ENCODE peak calls at places on chromosomes 13 and 19, in nine cellular contexts. K, Q, U, N, I, W, C, J and M are unnamed samples. For H3K36me3, the result is how much of the 10 kb centered on the place peaks cover.

GRCh38 chr13:79692846-79693245 is 211.9 kb downstream of the NDFIP2 start:
- DNase-seq in K (no peak), Q (no peak), U (no peak), N (no peak), I (no peak), W (no peak), C (no peak), J (no peak), M (no peak)

GRCh38 chr13:112657850-112658445 is 31.9 kb upstream of the ATP11A start:
- DNase-seq in K (peak), Q (no peak), U (no peak), N (no peak), I (peak), W (no peak), C (no peak), J (no peak), M (no peak)

GRCh38 chr19:33795370-33796163 is 1.1 kb upstream of the KCTD15 start:
- DNase-seq in K (peak), Q (peak), U (no peak), N (no peak), I (peak), W (peak), C (peak), J (peak), M (peak)

GRCh38 chr19:34778342-34778741 is 5.3 kb upstream of the ZNF599 start:
- DNase-seq in K (no peak), Q (no peak), U (no peak), N (no peak), I (no peak), W (no peak), C (no peak), J (no peak), M (no peak)

GRCh38 chr19:6825076-6825774 is 52.7 kb downstream of the VAV1 start:
- DNase-seq in K (no peak), Q (no peak), U (no peak), N (no peak), I (no peak), W (no peak), C (no peak), J (no peak), M (no peak)

GRCh38 chr13:90553167-90553566 is 794.3 kb upstream of the MIR17HG start:
- DNase-seq in K (no peak), Q (no peak), U (no peak), N (no peak), I (no peak), W (no peak), C (no peak), J (no peak), M (no peak)

GRCh38 chr19:11538232-11539036 is at the start of gene CNN1:
- DNase-seq in K (peak), Q (peak), U (no peak), N (no peak), I (no peak), W (no peak), C (peak), J (peak), M (no peak)

GRCh38 chr19:43751466-43752220 is 3.1 kb downstream of the SMG9 start:
- DNase-seq in K (no peak), Q (no peak), U (no peak), N (no peak), I (peak), W (no peak), C (no peak), J (no peak), M (no peak)

GRCh38 chr13:107822006-107822405 is 393.3 kb downstream of the LIG4 start:
- DNase-seq in K (no peak), Q (no peak), U (no peak), N (no peak), I (no peak), W (no peak), C (no peak), J (no peak), M (no peak)

GRCh38 chr13:33994198-33994597 is 176.2 kb downstream of the RFC3 start:
- DNase-seq in K (no peak), Q (no peak), U (no peak), N (no peak), I (no peak), W (no peak), C (no peak), J (no peak), M (no peak)

GRCh38 chr13:55483626-55484158 is 1657.0 kb upstream of the PRR20A start:
- DNase-seq in K (no peak), Q (no peak), U (no peak), N (no peak), I (no peak), W (no peak), C (no peak), J (no peak), M (no peak)

GRCh38 chr13:44815507-44816074 is 173.7 kb downstream of the NUFIP1 start:
- DNase-seq in K (peak), Q (peak), U (peak), N (no peak), I (peak), W (peak), C (no peak), J (no peak), M (peak)

GRCh38 chr13:67204731-67205130 is 25.4 kb downstream of the PCDH9 start:
- DNase-seq in K (no peak), Q (no peak), U (no peak), N (no peak), I (no peak), W (no peak), C (no peak), J (no peak), M (no peak)

GRCh38 chr13:30204564-30204963 is 102.8 kb downstream of the KATNAL1 start:
- DNase-seq in K (no peak), Q (no peak), U (no peak), N (no peak), I (no peak), W (no peak), C (no peak), J (no peak), M (no peak)

GRCh38 chr19:2167896-2168618 is 4.3 kb downstream of the DOT1L start:
- DNase-seq in K (no peak), Q (peak), U (no peak), N (no peak), I (peak), W (no peak), C (peak), J (peak), M (peak)

GRCh38 chr19:45607071-45608029 is 5.3 kb upstream of the GPR4 start:
- DNase-seq in K (peak), Q (peak), U (no peak), N (peak), I (peak), W (peak), C (peak), J (peak), M (peak)

GRCh38 chr13:66264976-66265375 is 965.2 kb downstream of the PCDH9 start:
- DNase-seq in K (peak), Q (no peak), U (no peak), N (no peak), I (no peak), W (no peak), C (no peak), J (no peak), M (no peak)

GRCh38 chr19:5954293-5954692 is 23.6 kb downstream of the RANBP3 start:
- DNase-seq in K (no peak), Q (no peak), U (no peak), N (no peak), I (no peak), W (no peak), C (no peak), J (no peak), M (no peak)

GRCh38 chr13:21034602-21035190 is 26.7 kb downstream of the LATS2 start:
- DNase-seq in K (peak), Q (peak), U (no peak), N (no peak), I (peak), W (no peak), C (peak), J (no peak), M (no peak)

GRCh38 chr19:33671211-33671610 is 49.5 kb downstream of the CHST8 start:
- DNase-seq in K (no peak), Q (no peak), U (no peak), N (no peak), I (no peak), W (no peak), C (no peak), J (no peak), M (no peak)

GRCh38 chr19:46022431-46023310 is at the start of gene PGLYRP1:
- DNase-seq in K (no peak), Q (no peak), U (no peak), N (no peak), I (no peak), W (no peak), C (no peak), J (no peak), M (no peak)

GRCh38 chr13:64819081-64819480 is 2411.1 kb downstream of the PCDH9 start:
- DNase-seq in K (no peak), Q (no peak), U (no peak), N (no peak), I (no peak), W (no peak), C (no peak), J (no peak), M (no peak)

GRCh38 chr13:51644649-51645048 is 60.4 kb downstream of the WDFY2 start:
- DNase-seq in K (peak), Q (no peak), U (no peak), N (no peak), I (peak), W (no peak), C (no peak), J (no peak), M (no peak)

GRCh38 chr19:50565984-50566903 is 2.0 kb downstream of the LRRC4B start:
- DNase-seq in K (no peak), Q (no peak), U (no peak), N (no peak), I (no peak), W (no peak), C (no peak), J (no peak), M (no peak)

GRCh38 chr19:54148158-54148557 is 10.6 kb downstream of the CNOT3 start:
- DNase-seq in K (no peak), Q (no peak), U (no peak), N (no peak), I (no peak), W (no peak), C (no peak), J (no peak), M (no peak)
- H3K36me3 ChIP-seq in K (half or more), Q (half or more), U (half or more), N (half or more), I (half or more), W (half or more), C (half or more), J (under half), M (under half)

DNA sequence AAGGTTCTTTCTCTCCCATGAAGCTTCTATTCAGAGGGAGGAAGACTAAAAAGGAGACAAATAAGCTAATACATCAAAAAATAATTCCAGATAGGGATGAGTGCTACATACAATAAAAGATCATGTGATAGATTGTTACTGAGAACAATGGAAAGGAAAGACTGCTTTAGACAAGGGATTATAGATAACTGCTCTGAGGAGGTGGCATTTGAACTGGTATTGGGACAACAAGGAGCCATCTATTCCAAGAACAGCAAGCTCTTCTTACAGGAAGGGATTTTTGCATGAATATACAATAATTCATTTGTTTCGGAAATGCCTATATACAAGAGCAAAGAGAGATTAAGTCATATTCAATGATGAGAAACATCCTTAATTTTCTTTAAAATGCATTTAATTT is 540.5 kb upstream of the KLF12 start:
- DNase-seq in K (no peak), Q (no peak), U (no peak), N (no peak), I (no peak), W (no peak), C (no peak), J (no peak), M (no peak)
- H3K27ac ChIP-seq in K (no peak), Q (no peak), U (no peak), N (no peak), I (no peak), W (no peak), C (no peak), J (no peak), M (no peak)

DNA sequence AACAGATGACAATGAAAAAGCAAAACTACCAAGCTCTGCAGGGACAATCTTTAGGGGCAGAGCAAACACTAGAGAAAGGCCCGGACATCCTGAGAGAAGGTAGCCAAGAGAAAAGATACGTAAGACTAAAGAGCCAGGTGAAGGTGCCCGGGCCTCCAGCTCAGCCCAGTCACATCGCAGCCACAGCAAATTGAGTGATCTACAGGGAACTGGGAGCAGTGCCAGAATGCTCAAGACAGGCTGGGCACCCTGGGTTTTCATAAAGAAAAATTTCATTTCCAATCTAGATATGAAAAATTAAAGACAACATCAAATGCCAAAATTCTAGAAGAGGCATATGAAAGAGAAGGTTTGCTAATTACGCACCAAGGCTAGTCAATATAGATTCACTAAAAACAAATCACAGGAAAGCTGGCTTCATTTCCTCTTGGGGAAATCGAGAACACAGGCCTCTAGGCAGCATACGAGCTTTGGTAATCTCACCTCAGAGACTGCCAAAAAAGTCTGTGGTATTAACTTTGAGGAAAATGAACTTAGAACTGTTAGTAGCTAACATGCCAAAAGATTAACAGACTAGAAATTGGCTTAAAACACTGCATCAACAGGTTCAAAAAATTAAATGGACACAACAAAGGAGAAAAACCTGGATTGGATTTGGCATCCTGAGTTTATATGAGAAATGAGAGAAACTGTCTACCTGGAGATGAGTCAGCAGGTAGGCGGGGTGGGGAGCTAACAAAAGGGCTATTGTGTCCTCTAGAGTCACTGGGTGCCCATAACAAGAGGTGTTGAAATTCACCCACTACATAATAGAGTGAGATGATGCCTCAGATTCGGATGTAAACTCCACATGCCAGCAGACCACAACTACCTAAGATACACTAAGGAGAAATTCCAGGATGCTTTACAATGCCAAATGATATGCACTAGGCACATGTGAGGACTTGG is 6.6 kb downstream of the ANKRD10 start:
- DNase-seq in K (no peak), Q (no peak), U (peak), N (no peak), I (peak), W (no peak), C (no peak), J (peak), M (peak)
- H3K36me3 ChIP-seq in K (under half), Q (under half), U (half or more), N (under half), I (under half), W (half or more), C (half or more), J (under half), M (under half)

GRCh38 chr19:42505066-42505465 is 23.2 kb downstream of the CEACAM1 start:
- DNase-seq in K (no peak), Q (no peak), U (no peak), N (no peak), I (no peak), W (no peak), C (no peak), J (no peak), M (no peak)
- H3K27ac ChIP-seq in K (no peak), Q (no peak), U (no peak), N (no peak), I (no peak), W (no peak), C (no peak), J (no peak), M (peak)

GRCh38 chr19:4049432-4049831 is 17.3 kb downstream of the ZBTB7A start:
- DNase-seq in K (no peak), Q (peak), U (no peak), N (no peak), I (no peak), W (no peak), C (peak), J (no peak), M (peak)
- H3K36me3 ChIP-seq in K (under half), Q (under half), U (half or more), N (under half), I (under half), W (half or more), C (half or more), J (under half), M (under half)

DNA sequence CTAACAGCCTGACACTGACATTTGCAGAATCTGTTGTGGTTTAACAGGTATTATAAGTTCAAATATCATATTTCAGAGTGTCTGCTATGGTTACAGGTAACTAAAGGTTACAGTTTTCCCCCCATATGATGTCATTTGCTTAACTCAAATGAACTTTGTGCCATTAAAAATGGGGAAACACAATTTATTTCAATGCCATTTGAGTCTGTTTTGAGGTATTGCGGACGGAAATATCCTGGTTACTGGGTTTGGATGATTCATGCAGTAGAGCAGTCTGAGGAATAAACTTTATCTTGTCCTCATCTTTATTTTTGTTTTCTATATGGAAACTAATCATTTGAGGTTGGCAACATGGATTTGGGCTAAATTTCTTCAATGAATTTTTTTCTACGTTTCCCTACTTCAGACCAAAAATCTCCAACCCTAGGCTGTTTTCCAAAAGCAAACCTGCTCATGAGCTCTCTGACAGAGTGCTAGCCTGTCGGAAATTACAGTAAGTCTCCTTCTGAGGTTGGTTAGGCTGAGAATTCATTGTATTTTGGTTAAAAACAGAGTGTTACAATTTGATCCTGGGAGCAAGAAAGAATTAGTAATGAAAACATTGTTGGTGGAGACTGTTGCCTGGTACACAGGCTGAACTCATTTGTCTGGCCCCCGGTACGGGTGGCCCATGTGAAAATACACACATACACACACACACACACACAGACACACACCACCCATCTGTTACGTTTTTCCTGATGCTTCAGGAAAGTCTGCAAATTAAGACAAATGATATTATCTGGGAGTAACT is 66.1 kb downstream of the AKAP11 start:
- DNase-seq in K (peak), Q (no peak), U (no peak), N (no peak), I (peak), W (no peak), C (no peak), J (no peak), M (no peak)
- H3K27ac ChIP-seq in K (peak), Q (no peak), U (no peak), N (no peak), I (no peak), W (no peak), C (no peak), J (no peak), M (no peak)

DNA sequence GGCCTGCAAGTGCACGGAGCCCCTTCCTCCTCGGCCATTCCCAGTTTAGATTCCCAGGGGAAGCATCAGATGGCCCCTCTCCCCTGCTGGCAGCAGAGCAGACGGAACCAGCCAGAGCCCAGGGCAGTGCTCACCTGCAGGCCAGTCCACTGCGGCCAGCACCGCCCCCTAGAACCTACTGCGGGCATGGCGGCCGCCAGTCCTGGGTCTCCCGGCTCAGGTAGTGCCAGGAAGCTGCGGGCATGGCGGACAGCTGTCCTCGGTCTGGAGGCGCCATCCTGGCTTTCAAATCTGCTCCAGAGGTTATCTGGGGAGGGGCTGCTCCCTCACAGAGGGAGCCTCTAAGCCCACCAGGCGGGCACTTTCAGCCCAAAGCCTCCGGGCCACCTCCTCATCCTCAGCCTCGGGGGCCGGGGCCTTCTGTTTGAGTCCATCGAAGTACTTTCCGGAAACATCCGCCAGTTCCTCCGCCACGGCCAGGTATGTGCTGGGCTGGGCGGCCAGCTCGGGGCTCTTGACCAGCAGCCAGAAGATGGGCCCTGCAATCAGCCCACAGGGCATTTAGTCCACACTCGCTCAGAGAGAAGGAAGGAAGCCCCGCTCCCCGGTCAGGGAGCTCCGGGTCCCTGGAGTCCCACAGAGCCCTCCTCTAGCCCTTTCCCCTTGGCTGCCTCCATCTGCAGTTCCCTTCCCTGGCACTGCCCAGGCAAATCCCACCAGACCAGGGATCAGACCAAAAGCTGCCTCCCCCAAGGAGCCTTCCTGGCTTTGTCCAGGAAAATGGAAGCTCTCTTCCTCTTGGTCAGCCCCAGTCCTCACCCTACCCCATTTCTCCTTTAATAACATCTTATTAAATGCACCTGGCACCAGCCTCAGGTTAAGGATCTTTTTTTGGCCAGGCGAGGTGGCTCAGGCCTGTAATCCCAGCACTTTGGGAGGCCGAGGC is 7.0 kb upstream of the GP6 start:
- DNase-seq in K (no peak), Q (no peak), U (no peak), N (no peak), I (no peak), W (no peak), C (no peak), J (no peak), M (no peak)
- H3K36me3 ChIP-seq in K (under half), Q (under half), U (under half), N (under half), I (half or more), W (half or more), C (half or more), J (under half), M (under half)